ENCODE peak calls at places on chromosome 19, in six cellular contexts. X is Panc1, I is uterus, K is right atrium auricular region, D is left ventricle myocardium inferior, H is heart right ventricle. U is an unnamed sample.
A peak's percentile ranks its signal among the peaks of the same experiment; 100 is the strongest.

GRCh38 chr19:4547303-4548237 is 7.7 kb upstream of the LRG1 start:
- DNase-seq in D (no peak), K (no peak), I (no peak), X (no peak), H (no peak), U (no peak)

GRCh38 chr19:9839415-9839814 is 4.3 kb downstream of the PIN1 start:
- DNase-seq in K (no peak), H (no peak), D (no peak), I (no peak), X (no peak), U (no peak)

GRCh38 chr19:50204811-50205675 is 1.6 kb downstream of the MYH14 start:
- DNase-seq in K (no peak), I (no peak), X (no peak), H (peak; percentile 71), D (peak; percentile 65), U (no peak)

GRCh38 chr19:889662-890295 is 3.2 kb downstream of the MED16 start:
- DNase-seq in I (no peak), D (no peak), H (no peak), K (no peak), X (no peak), U (no peak)

GRCh38 chr19:30293051-30293785 is 79.0 kb upstream of the ZNF536 start:
- DNase-seq in K (no peak), X (no peak), D (no peak), H (no peak), I (no peak), U (no peak)

GRCh38 chr19:5585461-5586299 is 17.9 kb upstream of the TINCR start:
- DNase-seq in K (peak; percentile 60), X (no peak), I (peak; percentile 26), H (no peak), D (no peak), U (peak; percentile 59)

GRCh38 chr19:4059931-4060620 is 6.6 kb downstream of the ZBTB7A start:
- DNase-seq in K (no peak), I (peak; percentile 90), D (peak; percentile 73), X (no peak), H (peak; percentile 77), U (no peak)

GRCh38 chr19:30228726-30229523 is 143.3 kb upstream of the ZNF536 start:
- DNase-seq in D (no peak), I (no peak), H (no peak), X (no peak), K (no peak), U (no peak)

GRCh38 chr19:11375143-11375948 is 880 bp downstream of the SWSAP1 start:
- DNase-seq in D (peak; percentile 54), K (peak; percentile 67), H (peak; percentile 53), I (peak; percentile 55), X (no peak), U (no peak)

GRCh38 chr19:5154129-5154798 is 185.4 kb downstream of the KDM4B start:
- DNase-seq in H (peak; percentile 34), X (no peak), K (no peak), D (no peak), I (peak; percentile 19), U (peak; percentile 79)

GRCh38 chr19:6564393-6564792 is 26.6 kb downstream of the CD70 start:
- DNase-seq in K (no peak), I (no peak), X (no peak), H (no peak), D (no peak), U (no peak)

GRCh38 chr19:15289673-15290072 is 42.7 kb downstream of the BRD4 start:
- DNase-seq in X (no peak), H (no peak), D (no peak), K (no peak), I (no peak), U (no peak)

GRCh38 chr19:6229951-6230712 is 49.6 kb downstream of the MLLT1 start:
- DNase-seq in D (peak; percentile 11), K (no peak), X (no peak), I (no peak), H (no peak), U (peak; percentile 45)

GRCh38 chr19:10146142-10146541 is 26.4 kb upstream of the EIF3G start:
- DNase-seq in H (no peak), X (no peak), K (no peak), I (no peak), D (no peak), U (no peak)

GRCh38 chr19:51375504-51376221 is 3.2 kb upstream of the NKG7 start:
- DNase-seq in X (no peak), I (no peak), K (no peak), D (no peak), H (no peak), U (no peak)
- H3K4me3 ChIP-seq in X (no peak overlapping the region), I (no peak overlapping the region), K (no peak overlapping the region), D (no peak overlapping the region), H (no peak overlapping the region), U (no peak overlapping the region)

GRCh38 chr19:34961775-34962174 is 2.3 kb downstream of the ZNF792 start:
- DNase-seq in K (no peak), X (no peak), H (no peak), I (no peak), D (no peak), U (no peak)
- H3K4me1 ChIP-seq in K (peaks cover 23% of the 10 kb centered on the region), X (peaks cover 10% of the 10 kb centered on the region), H (peaks cover 20% of the 10 kb centered on the region), I (peaks cover 6% of the 10 kb centered on the region), D (peaks cover 32% of the 10 kb centered on the region), U (peaks cover 3% of the 10 kb centered on the region)

GRCh38 chr19:21947775-21948174 is 63.0 kb downstream of the ZNF208 start:
- DNase-seq in X (no peak), H (no peak), I (no peak), K (no peak), D (no peak), U (no peak)
- H3K27ac ChIP-seq in X (no peak overlapping the region), H (no peak overlapping the region), I (no peak overlapping the region), K (no peak overlapping the region), D (no peak overlapping the region), U (no peak overlapping the region)

GRCh38 chr19:55487884-55488687 is at the start of gene SSC5D:
- DNase-seq in H (peak; percentile 61), X (no peak), K (no peak), I (peak; percentile 76), D (no peak), U (no peak)

GRCh38 chr19:55486971-55487883 is 1.0 kb upstream of the SSC5D start:
- DNase-seq in D (peak; percentile 66), H (no peak), X (no peak), K (peak; percentile 86), I (peak; percentile 93), U (peak; percentile 93)

GRCh38 chr19:55490478-55491436 is 2.5 kb downstream of the SSC5D start:
- DNase-seq in X (no peak), I (peak; percentile 58), D (no peak), H (no peak), K (no peak), U (peak; percentile 66)

GRCh38 chr19:55489711-55490477 is 1.7 kb downstream of the SSC5D start:
- DNase-seq in I (peak; percentile 35), X (no peak), H (no peak), K (no peak), D (no peak), U (no peak)

DNA sequence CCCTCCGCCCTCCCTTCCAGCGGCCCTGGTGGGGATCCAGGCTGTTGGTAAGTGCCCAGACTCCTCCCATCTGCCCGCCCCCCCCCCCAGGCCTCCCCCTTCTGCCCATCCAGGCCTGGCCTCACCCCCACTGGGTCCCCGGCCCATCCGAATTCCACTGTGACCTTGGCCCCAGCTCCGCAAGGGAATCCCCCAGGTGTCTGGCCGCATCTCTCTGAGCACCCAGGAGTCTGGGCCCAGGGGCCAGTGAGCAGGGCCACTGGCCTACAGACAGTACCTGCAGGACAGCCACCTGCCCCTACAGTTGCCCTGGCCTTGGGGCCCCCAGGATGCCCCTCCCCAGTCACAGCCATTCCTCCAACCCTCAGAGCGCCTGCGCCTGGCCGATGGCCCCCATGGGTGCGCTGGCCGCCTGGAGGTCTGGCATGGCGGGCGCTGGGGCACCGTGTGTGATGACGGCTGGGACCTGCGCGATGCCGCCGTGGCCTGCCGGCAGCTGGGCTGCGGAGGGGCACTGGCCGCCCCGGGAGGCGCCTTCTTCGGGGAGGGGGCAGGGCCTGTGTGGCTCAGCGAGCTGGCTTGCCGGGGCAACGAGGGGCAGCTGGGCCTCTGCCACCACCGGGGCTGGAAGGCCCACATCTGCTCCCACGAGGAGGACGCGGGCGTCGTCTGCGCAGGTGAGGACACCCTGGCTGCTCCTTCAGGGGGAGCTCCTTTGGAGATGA is 912 bp downstream of the SSC5D start:
- DNase-seq in I (peak; percentile 66), H (no peak), X (no peak), D (no peak), K (no peak), U (peak; percentile 51)
- H3K4me3 ChIP-seq in I (no peak overlapping the region), H (no peak overlapping the region), X (no peak overlapping the region), D (no peak overlapping the region), K (no peak overlapping the region), U (no peak overlapping the region)

GRCh38 chr19:18849838-18850400 is 18.2 kb downstream of the UPF1 start:
- DNase-seq in X (no peak), H (no peak), I (peak; percentile 20), D (no peak), K (no peak), U (no peak)

GRCh38 chr19:18848860-18849661 is 17.3 kb downstream of the UPF1 start:
- DNase-seq in D (peak; percentile 79), X (no peak), H (peak; percentile 73), I (peak; percentile 69), K (peak; percentile 82), U (peak; percentile 91)

GRCh38 chr19:18846862-18847515 is 15.2 kb downstream of the UPF1 start:
- DNase-seq in K (peak; percentile 82), H (peak; percentile 83), X (no peak), D (peak; percentile 81), I (peak; percentile 82), U (peak; percentile 93)

GRCh38 chr19:18845961-18846360 is 14.2 kb downstream of the UPF1 start:
- DNase-seq in H (no peak), D (no peak), K (no peak), I (no peak), X (no peak), U (no peak)

GRCh38 chr19:18847516-18848463 is 16.0 kb downstream of the UPF1 start:
- DNase-seq in D (no peak), I (peak; percentile 67), K (peak; percentile 70), H (no peak), X (no peak), U (peak; percentile 80)
- H3K4me1 ChIP-seq in D (peaks cover 84% of the 10 kb centered on the region), I (peaks cover 54% of the 10 kb centered on the region), K (peaks cover 69% of the 10 kb centered on the region), H (peaks cover 59% of the 10 kb centered on the region), X (no peaks in the 10 kb centered on the region), U (no peaks in the 10 kb centered on the region)

U was measured in aorta.